ENCODE peak calls at places on chromosome 15, in four cellular contexts. V is CD8-positive, alpha-beta T cell; D is stimulated activated CD4-positive, alpha-beta T cell treated with anti-CD3 and anti-CD28 coated beads, TNF-alpha, amount 100 ng/mL, for 4 hours; T is MCF 10A. S is an unnamed sample.

GRCh38 chr15:90654233-90655124 is 62.7 kb upstream of the BLM start:
- DNase-seq in V (no peak), D (no peak), T (no peak), S (no peak)

GRCh38 chr15:65189102-65189740 is 4.1 kb upstream of the CLPX start:
- DNase-seq in V (no peak), D (no peak), T (peak), S (peak)

GRCh38 chr15:84810073-84810840 is 6.9 kb upstream of the ALPK3 start:
- DNase-seq in V (no peak), D (no peak), T (no peak), S (no peak)

GRCh38 chr15:35289029-35289617 is 204.0 kb upstream of the NANOGP8 start:
- DNase-seq in V (no peak), D (no peak), T (peak), S (peak)

GRCh38 chr15:74430510-74430951 is 3.2 kb downstream of the SEMA7A start:
- DNase-seq in V (no peak), D (no peak), T (no peak), S (no peak)

GRCh38 chr15:77402740-77403379 is 17.0 kb downstream of the PEAK1 start:
- DNase-seq in V (no peak), D (no peak), T (peak), S (no peak)

GRCh38 chr15:60464836-60465630 is 13.9 kb downstream of the ICE2 start:
- DNase-seq in V (no peak), D (no peak), T (peak), S (peak)

GRCh38 chr15:40847225-40847961 is 3.5 kb downstream of the SPINT1 start:
- DNase-seq in V (no peak), D (no peak), T (peak), S (peak)

GRCh38 chr15:31034152-31034551 is 42.7 kb upstream of the MTMR10 start:
- DNase-seq in V (no peak), D (no peak), T (no peak), S (peak)

GRCh38 chr15:40843885-40844542 is at the start of gene SPINT1:
- DNase-seq in V (no peak), D (peak), T (peak), S (peak)

GRCh38 chr15:26082833-26083174 is 219.7 kb upstream of the ATP10A start:
- DNase-seq in V (no peak), D (no peak), T (peak), S (peak)

GRCh38 chr15:61780278-61780677 is 280.0 kb downstream of the VPS13C start:
- DNase-seq in V (no peak), D (no peak), T (no peak), S (no peak)

GRCh38 chr15:34373951-34374350 is 7.0 kb upstream of the LPCAT4 start:
- DNase-seq in V (no peak), D (no peak), T (no peak), S (no peak)

GRCh38 chr15:25811481-25811906 is 51.6 kb downstream of the ATP10A start:
- DNase-seq in V (no peak), D (no peak), T (no peak), S (no peak)

GRCh38 chr15:80059786-80060489 is 462 bp downstream of the ZFAND6 start:
- DNase-seq in V (peak), D (no peak), T (peak), S (peak)

GRCh38 chr15:59688383-59688887 is 685 bp downstream of the BNIP2 start:
- DNase-seq in V (peak), D (no peak), T (peak), S (no peak)

GRCh38 chr15:96585634-96586386 is 255.3 kb downstream of the NR2F2 start:
- DNase-seq in V (no peak), D (no peak), T (peak), S (peak)

GRCh38 chr15:89774492-89774891 is 1.6 kb upstream of the MESP2 start:
- DNase-seq in V (no peak), D (no peak), T (peak), S (no peak)

GRCh38 chr15:60444289-60444912 is 34.5 kb downstream of the ICE2 start:
- DNase-seq in V (no peak), D (no peak), T (peak), S (peak)

GRCh38 chr15:63905558-63906265 is 72.0 kb upstream of the HERC1 start:
- DNase-seq in V (no peak), D (no peak), T (no peak), S (no peak)

GRCh38 chr15:74664028-74664616 is 31.7 kb downstream of the EDC3 start:
- DNase-seq in V (no peak), D (no peak), T (peak), S (peak)

GRCh38 chr15:81265944-81266775 is 57.8 kb downstream of the STARD5 start:
- DNase-seq in V (peak), D (peak), T (peak), S (peak)

GRCh38 chr15:77696871-77697270 is 64.2 kb upstream of the LINGO1 start:
- DNase-seq in V (no peak), D (no peak), T (no peak), S (no peak)

GRCh38 chr15:63923993-63924950 is 90.5 kb upstream of the HERC1 start:
- DNase-seq in V (no peak), D (no peak), T (no peak), S (no peak)

GRCh38 chr15:101132390-101133180 is 119.3 kb downstream of the CHSY1 start:
- DNase-seq in V (no peak), D (no peak), T (no peak), S (no peak)